ENCODE peak calls at places on chromosomes 6 and 20, in nine cellular contexts. Z is SJSA1; B is Peyer's patch; P is prostate gland; S is effector memory CD4-positive, alpha-beta T cell; G is stomach; F is spleen; M is neural progenitor cell; J is CD8-positive, alpha-beta memory T cell. N is an unnamed sample. For H3K27me3, the result is how much of the 10 kb centered on the place peaks cover.

GRCh38 chr6:150934380-150934779 is 68.9 kb downstream of the MTHFD1L start:
- DNase-seq in B (no peak), P (no peak), S (no peak), J (no peak), F (no peak), G (no peak), Z (no peak), M (no peak), N (no peak)

GRCh38 chr6:112086744-112087135 is 542 bp downstream of the TUBE1 start:
- DNase-seq in F (no peak), J (no peak), Z (no peak), P (no peak), B (no peak), G (no peak), S (no peak), M (peak), N (no peak)

GRCh38 chr20:21529863-21530262 is 16.0 kb upstream of the NKX2-2 start:
- DNase-seq in J (no peak), M (peak), B (no peak), F (no peak), G (no peak), S (no peak), Z (peak), P (no peak), N (no peak)

GRCh38 chr6:32086661-32087573 is 22.2 kb downstream of the TNXB start:
- DNase-seq in Z (no peak), S (no peak), M (no peak), B (no peak), P (no peak), F (no peak), G (peak), J (no peak), N (no peak)

GRCh38 chr20:56439784-56440291 is 27.8 kb downstream of the CASS4 start:
- DNase-seq in B (no peak), F (no peak), J (no peak), P (no peak), S (no peak), Z (peak), G (peak), M (no peak), N (no peak)

GRCh38 chr6:30378290-30378937 is 33.5 kb downstream of the RPP21 start:
- DNase-seq in F (no peak), P (no peak), J (no peak), B (no peak), Z (no peak), S (no peak), G (no peak), M (peak), N (no peak)

GRCh38 chr6:166938704-166939103 is 17.6 kb downstream of the RNASET2 start:
- DNase-seq in P (no peak), G (no peak), S (no peak), Z (no peak), J (no peak), M (no peak), F (no peak), B (no peak), N (no peak)

GRCh38 chr6:48641544-48641943 is 530.5 kb upstream of the PTCHD4 start:
- DNase-seq in G (no peak), S (no peak), M (no peak), J (no peak), F (no peak), Z (peak), B (no peak), P (no peak), N (no peak)

GRCh38 chr20:50438986-50439407 is 71.2 kb upstream of the PTPN1 start:
- DNase-seq in B (no peak), P (no peak), F (no peak), G (no peak), Z (no peak), S (no peak), M (no peak), J (no peak), N (peak)

GRCh38 chr6:18528084-18528743 is 141.1 kb downstream of the RNF144B start:
- DNase-seq in P (no peak), J (no peak), G (no peak), Z (no peak), F (no peak), M (no peak), S (no peak), B (no peak), N (no peak)

GRCh38 chr6:41199427-41200246 is 1.3 kb downstream of the TREML2 start:
- DNase-seq in P (no peak), S (no peak), F (no peak), Z (no peak), B (peak), M (no peak), J (no peak), G (no peak), N (no peak)

GRCh38 chr20:32067234-32067821 is 15.3 kb downstream of the HCK start:
- DNase-seq in F (no peak), M (no peak), G (no peak), B (no peak), S (no peak), Z (peak), P (no peak), J (no peak), N (no peak)

GRCh38 chr6:112899541-112899940 is 552.4 kb downstream of the RFPL4B start:
- DNase-seq in P (no peak), S (no peak), G (no peak), B (no peak), M (no peak), Z (no peak), F (no peak), J (no peak), N (no peak)

GRCh38 chr6:167717455-167717854 is 109.3 kb upstream of the AFDN start:
- DNase-seq in S (no peak), G (no peak), P (no peak), M (no peak), J (no peak), F (peak), B (no peak), Z (no peak), N (peak)

GRCh38 chr20:48751871-48752270 is 75.9 kb downstream of the PREX1 start:
- DNase-seq in P (no peak), B (peak), F (no peak), S (no peak), G (no peak), M (no peak), J (no peak), Z (no peak), N (no peak)

GRCh38 chr20:5031206-5031557 is 29.9 kb upstream of the SLC23A2 start:
- DNase-seq in P (no peak), M (no peak), Z (no peak), F (no peak), J (no peak), B (no peak), G (no peak), S (no peak), N (no peak)

GRCh38 chr20:31894980-31895675 is 24.7 kb downstream of the TTLL9 start:
- DNase-seq in B (peak), Z (no peak), P (peak), F (no peak), G (peak), S (no peak), J (no peak), M (peak), N (peak)

GRCh38 chr20:30484009-30484748 is 773.3 kb upstream of the DEFB115 start:
- DNase-seq in P (no peak), B (no peak), G (no peak), J (no peak), F (peak), M (no peak), S (no peak), Z (no peak), N (peak)

GRCh38 chr20:37518606-37519507 is 2.2 kb upstream of the NNAT start:
- DNase-seq in F (no peak), P (peak), G (peak), B (no peak), M (peak), J (no peak), S (no peak), Z (peak), N (peak)

GRCh38 chr20:44600758-44601562 is 18.6 kb downstream of the PKIG start:
- DNase-seq in G (no peak), P (no peak), B (no peak), F (peak), J (no peak), M (no peak), Z (no peak), S (no peak), N (no peak)

GRCh38 chr6:34223381-34223963 is 13.2 kb upstream of the HMGA1 start:
- DNase-seq in G (no peak), P (no peak), Z (no peak), J (no peak), F (peak), B (no peak), S (no peak), M (no peak), N (no peak)

GRCh38 chr6:78589426-78589825 is 277.9 kb upstream of the IRAK1BP1 start:
- DNase-seq in J (no peak), P (no peak), Z (no peak), B (no peak), G (no peak), F (no peak), S (no peak), M (no peak), N (no peak)

GRCh38 chr6:148629197-148629909 is 117.5 kb upstream of the UST start:
- DNase-seq in S (no peak), M (no peak), F (no peak), P (no peak), Z (no peak), B (no peak), J (no peak), G (no peak), N (no peak)

GRCh38 chr6:140062042-140063041 is 687.9 kb upstream of the CITED2 start:
- DNase-seq in S (no peak), M (no peak), B (peak), J (no peak), F (no peak), G (peak), Z (peak), P (peak), N (no peak)

GRCh38 chr6:143962644-143962929 is 45.5 kb downstream of the PLAGL1 start:
- DNase-seq in G (no peak), B (no peak), Z (no peak), F (no peak), S (no peak), P (no peak), M (peak), J (no peak), N (peak)

GRCh38 chr20:10185741-10186558 is 32.7 kb upstream of the SNAP25 start:
- DNase-seq in Z (no peak), B (no peak), S (no peak), G (peak), M (no peak), F (no peak), J (no peak), P (peak), N (no peak)

GRCh38 chr20:22322513-22322912 is 261.9 kb downstream of the FOXA2 start:
- DNase-seq in J (no peak), Z (no peak), P (no peak), S (no peak), M (no peak), B (no peak), G (no peak), F (no peak), N (no peak)

GRCh38 chr6:4971851-4972250 is 32.0 kb downstream of the RPP40 start:
- DNase-seq in J (no peak), M (peak), Z (no peak), F (no peak), P (no peak), S (no peak), B (no peak), G (no peak), N (no peak)

GRCh38 chr6:53598584-53598983 is 53.7 kb upstream of the GCLC start:
- DNase-seq in S (no peak), P (no peak), G (no peak), Z (no peak), J (no peak), F (no peak), M (peak), B (no peak), N (no peak)

GRCh38 chr6:136812174-136812573 is 10.2 kb upstream of the PEX7 start:
- DNase-seq in B (no peak), Z (no peak), G (no peak), J (no peak), M (no peak), F (no peak), P (no peak), S (no peak), N (no peak)

GRCh38 chr6:44247338-44248302 is 719 bp downstream of the HSP90AB1 start:
- DNase-seq in F (peak), P (peak), J (peak), B (peak), G (peak), S (peak), Z (peak), M (peak), N (peak)

GRCh38 chr20:38604873-38605303 is 3.3 kb downstream of the ARHGAP40 start:
- DNase-seq in S (no peak), F (no peak), J (no peak), P (peak), G (peak), Z (no peak), B (no peak), M (no peak), N (no peak)
- H3K27me3 ChIP-seq in S (under half), F (under half), J (under half), P (under half), G (under half), Z (under half), B (under half), M (under half), N (under half)

GRCh38 chr6:47495954-47496545 is 18.5 kb downstream of the CD2AP start:
- DNase-seq in J (no peak), F (no peak), P (no peak), B (no peak), G (no peak), Z (no peak), M (no peak), S (no peak), N (no peak)
- H3K27me3 ChIP-seq in J (under half), F (under half), P (under half), B (under half), G (under half), Z (under half), M (under half), S (under half), N (under half)

GRCh38 chr6:107819217-107819616 is 4.9 kb downstream of the SCML4 start:
- DNase-seq in P (no peak), M (no peak), G (no peak), B (no peak), J (no peak), F (no peak), Z (no peak), S (no peak), N (peak)
- H3K27me3 ChIP-seq in P (under half), M (under half), G (under half), B (under half), J (under half), F (under half), Z (under half), S (under half), N (under half)

GRCh38 chr6:26272171-26272631 is 92.8 kb upstream of the BTN3A2 start:
- DNase-seq in J (peak), G (peak), M (peak), F (peak), S (no peak), B (peak), Z (peak), P (no peak), N (peak)

GRCh38 chr6:26269406-26270120 is 95.4 kb upstream of the BTN3A2 start:
- DNase-seq in J (no peak), B (no peak), Z (no peak), P (no peak), F (no peak), S (no peak), G (no peak), M (no peak), N (no peak)

GRCh38 chr6:26270121-26270861 is 94.7 kb upstream of the BTN3A2 start:
- DNase-seq in Z (no peak), M (peak), G (no peak), S (no peak), P (no peak), F (no peak), J (no peak), B (peak), N (no peak)

GRCh38 chr6:26271640-26272090 is 93.3 kb upstream of the BTN3A2 start:
- DNase-seq in J (no peak), M (no peak), Z (no peak), P (no peak), B (no peak), G (no peak), F (no peak), S (no peak), N (no peak)

GRCh38 chr6:26270903-26271639 is 93.9 kb upstream of the BTN3A2 start:
- DNase-seq in G (peak), Z (peak), M (peak), B (peak), F (peak), P (peak), J (peak), S (peak), N (peak)
- H3K27me3 ChIP-seq in G (under half), Z (under half), M (under half), B (under half), F (under half), P (under half), J (under half), S (under half), N (under half)

GRCh38 chr20:25062841-25063240 is 4.9 kb upstream of the ACSS1 start:
- DNase-seq in P (no peak), Z (no peak), B (no peak), F (peak), G (no peak), J (no peak), M (no peak), S (no peak), N (no peak)

GRCh38 chr20:25061103-25061799 is 3.3 kb upstream of the ACSS1 start:
- DNase-seq in M (no peak), B (no peak), J (no peak), S (no peak), G (peak), F (peak), P (no peak), Z (no peak), N (no peak)

GRCh38 chr20:25063546-25063945 is 5.6 kb upstream of the ACSS1 start:
- DNase-seq in S (no peak), P (no peak), G (peak), M (no peak), J (no peak), B (no peak), F (peak), Z (no peak), N (no peak)

GRCh38 chr20:25063981-25064380 is 6.0 kb upstream of the ACSS1 start:
- DNase-seq in M (no peak), Z (no peak), G (peak), F (peak), S (no peak), P (no peak), B (no peak), J (no peak), N (no peak)

DNA sequence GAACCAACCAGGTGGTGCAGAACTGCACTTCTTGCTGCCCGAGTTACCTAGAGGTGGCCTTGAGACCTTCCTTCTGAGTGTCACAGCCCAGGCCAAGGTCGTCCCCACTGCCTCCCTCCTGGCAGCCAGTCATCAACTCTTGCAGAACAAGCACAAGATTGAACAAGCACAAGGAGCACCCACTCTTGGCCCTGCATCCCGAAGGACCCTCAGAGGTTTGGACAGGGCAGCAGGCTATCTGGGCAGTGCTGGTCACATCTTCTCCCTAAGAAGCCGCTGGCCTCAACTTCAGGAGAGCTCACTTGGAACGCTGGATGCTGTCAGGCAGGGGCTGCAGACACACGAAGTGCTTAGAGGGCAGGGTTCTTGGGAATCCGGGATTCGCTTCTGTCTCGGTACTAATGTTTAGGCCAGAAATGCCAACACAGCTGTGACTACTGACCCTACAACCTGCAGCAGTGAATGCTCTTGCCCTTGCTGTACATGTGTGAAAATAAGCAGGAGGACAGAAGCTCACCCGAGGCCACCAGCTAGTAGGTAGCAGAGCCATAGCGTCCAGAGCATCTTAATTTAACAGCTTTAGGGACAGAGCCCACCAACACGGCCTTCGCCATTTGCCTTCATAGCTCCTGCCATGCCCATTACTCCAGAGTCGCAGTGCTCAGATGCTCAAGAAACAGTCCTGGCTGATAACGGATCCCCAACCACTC is 4.0 kb upstream of the ACSS1 start:
- DNase-seq in G (peak), M (no peak), P (no peak), F (peak), J (no peak), B (no peak), Z (no peak), S (no peak), N (no peak)
- H3K27me3 ChIP-seq in G (under half), M (half or more), P (under half), F (under half), J (under half), B (under half), Z (under half), S (under half), N (half or more)

GRCh38 chr6:7916959-7917358 is 6.4 kb upstream of the TXNDC5 start:
- DNase-seq in G (no peak), B (no peak), M (no peak), J (no peak), P (no peak), Z (no peak), S (no peak), F (no peak), N (no peak)
- H3K27me3 ChIP-seq in G (under half), B (under half), M (under half), J (under half), P (under half), Z (under half), S (under half), F (under half), N (half or more)

N was measured in endodermal cell.